ENCODE peak calls at places on chromosomes 4 and X, in six cellular contexts. G is colonic mucosa, X is thoracic aorta, H is lower lobe of right lung, M is OCI-LY7, Y is brain microvascular endothelial cell. W is an unnamed sample.

GRCh38 chr4:82629238-82630000 is 67.6 kb upstream of the TMEM150C start:
- DNase-seq in G (no peak), H (no peak), Y (no peak), X (no peak), M (no peak), W (no peak)

GRCh38 chr4:138007572-138007971 is 234.6 kb downstream of the SLC7A11 start:
- DNase-seq in X (no peak), M (no peak), Y (no peak), G (no peak), H (no peak), W (no peak)

GRCh38 chr4:153542835-153543234 is 76.7 kb downstream of the TMEM131L start:
- DNase-seq in X (no peak), Y (no peak), M (no peak), G (no peak), H (no peak), W (no peak)

GRCh38 chr4:113636438-113636818 is 125.1 kb downstream of the CAMK2D start:
- DNase-seq in X (no peak), Y (no peak), M (peak; percentile 84), H (no peak), G (no peak), W (peak; percentile 24)

GRCh38 chr4:159075531-159075932 is 27.3 kb upstream of the RAPGEF2 start:
- DNase-seq in H (no peak), Y (no peak), G (no peak), X (no peak), M (no peak), W (no peak)

GRCh38 chr4:24054910-24055309 is 165.1 kb upstream of the PPARGC1A start:
- DNase-seq in G (no peak), H (no peak), X (no peak), Y (no peak), M (no peak), W (no peak)

GRCh38 chr4:105140684-105141490 is 5.8 kb upstream of the TET2 start:
- DNase-seq in X (no peak), G (peak; percentile 62), M (peak; percentile 55), Y (no peak), H (no peak), W (no peak)

GRCh38 chr4:174935607-174936006 is 17.4 kb downstream of the ADAM29 start:
- DNase-seq in Y (no peak), G (no peak), H (no peak), M (no peak), X (no peak), W (no peak)

GRCh38 chr4:5276475-5277045 is 225.3 kb downstream of the STK32B start:
- DNase-seq in M (no peak), H (no peak), X (no peak), Y (no peak), G (no peak), W (no peak)

GRCh38 chr4:17232575-17233253 is 279.2 kb downstream of the QDPR start:
- DNase-seq in Y (peak; percentile 77), M (no peak), X (peak; percentile 5), H (no peak), G (no peak), W (no peak)

GRCh38 chr4:78059524-78059889 is 2.4 kb downstream of the FRAS1 start:
- DNase-seq in Y (peak; percentile 60), X (peak; percentile 2), G (peak; percentile 71), M (peak; percentile 50), H (peak; percentile 47), W (peak; percentile 31)

GRCh38 chrX:49876750-49877149 is 2.5 kb upstream of the USP27X start:
- DNase-seq in H (no peak), Y (peak; percentile 26), X (no peak), G (peak; percentile 38), M (peak; percentile 48), W (peak; percentile 35)

GRCh38 chr4:4984186-4984585 is 35.1 kb downstream of the CYTL1 start:
- DNase-seq in Y (no peak), G (no peak), H (no peak), X (no peak), M (no peak), W (no peak)

GRCh38 chr4:71229477-71230257 is 109.2 kb upstream of the SLC4A4 start:
- DNase-seq in X (no peak), H (no peak), M (peak; percentile 21), Y (peak; percentile 43), G (peak; percentile 41), W (peak; percentile 39)

GRCh38 chr4:141711211-141711610 is 74.8 kb downstream of the IL15 start:
- DNase-seq in X (no peak), H (no peak), Y (peak; percentile 45), G (no peak), M (no peak), W (no peak)

GRCh38 chrX:150329888-150330287 is 33.2 kb upstream of the MAMLD1 start:
- DNase-seq in H (no peak), G (no peak), Y (no peak), X (no peak), M (no peak), W (no peak)

GRCh38 chr4:140659935-140660710 is 91.4 kb upstream of the UCP1 start:
- DNase-seq in H (no peak), M (no peak), G (no peak), Y (no peak), X (no peak), W (no peak)

GRCh38 chr4:48937033-48937432 is 30.5 kb upstream of the OCIAD2 start:
- DNase-seq in G (no peak), X (no peak), M (no peak), H (no peak), Y (no peak), W (no peak)

GRCh38 chr4:146960634-146961033 is 15.0 kb upstream of the TTC29 start:
- DNase-seq in Y (no peak), M (no peak), X (no peak), H (no peak), G (no peak), W (no peak)

GRCh38 chrX:136750364-136750763 is 30.4 kb downstream of the ARHGEF6 start:
- DNase-seq in Y (no peak), H (no peak), M (no peak), G (no peak), X (no peak), W (no peak)

GRCh38 chr4:10192331-10192730 is 75.7 kb upstream of the WDR1 start:
- DNase-seq in H (no peak), Y (no peak), X (no peak), G (peak; percentile 14), M (no peak), W (no peak)
- TF ChIP-seq CTCF in H (no peak), Y (no peak), X (no peak), G (no peak), M (no peak), W (no peak)

GRCh38 chr4:176099314-176099713 is 33.7 kb downstream of the WDR17 start:
- DNase-seq in X (no peak), H (no peak), M (no peak), G (no peak), Y (no peak), W (no peak)
- TF ChIP-seq CTCF in X (no peak), H (no peak), M (no peak), G (no peak), Y (peak; percentile 25), W (no peak)

DNA sequence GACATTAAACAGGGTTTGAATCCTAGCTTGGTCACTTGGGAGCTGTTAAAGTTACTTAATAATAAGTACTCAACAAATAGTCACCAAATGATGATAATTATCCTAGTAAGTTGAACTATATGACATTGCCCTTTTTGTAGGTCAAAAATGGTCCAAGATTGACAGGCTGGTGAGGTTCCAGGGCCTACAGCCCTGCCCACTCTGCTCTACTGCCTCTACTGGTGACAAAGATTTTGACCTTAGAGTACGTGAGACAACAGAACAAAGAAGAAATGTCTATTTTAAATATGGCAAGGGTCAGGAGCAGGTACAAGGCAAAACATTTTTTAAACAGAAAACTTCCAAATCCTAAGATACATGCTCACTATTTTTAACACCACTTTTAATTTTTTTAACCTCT is 572 bp upstream of the SMPX start:
- DNase-seq in X (no peak), G (no peak), M (no peak), Y (no peak), H (no peak), W (no peak)
- TF ChIP-seq CTCF in X (no peak), G (no peak), M (no peak), Y (no peak), H (no peak), W (no peak)

GRCh38 chr4:11724731-11725130 is 296.0 kb upstream of the HS3ST1 start:
- DNase-seq in G (no peak), M (no peak), Y (no peak), X (no peak), H (no peak), W (no peak)

GRCh38 chr4:11719879-11720278 is 291.2 kb upstream of the HS3ST1 start:
- DNase-seq in Y (no peak), X (no peak), M (no peak), H (peak; percentile 49), G (no peak), W (no peak)

GRCh38 chr4:11722218-11722617 is 293.5 kb upstream of the HS3ST1 start:
- DNase-seq in X (no peak), Y (no peak), H (no peak), M (no peak), G (no peak), W (no peak)

GRCh38 chr4:11715753-11716521 is 287.2 kb upstream of the HS3ST1 start:
- DNase-seq in M (no peak), X (no peak), G (no peak), H (no peak), Y (no peak), W (no peak)

DNA sequence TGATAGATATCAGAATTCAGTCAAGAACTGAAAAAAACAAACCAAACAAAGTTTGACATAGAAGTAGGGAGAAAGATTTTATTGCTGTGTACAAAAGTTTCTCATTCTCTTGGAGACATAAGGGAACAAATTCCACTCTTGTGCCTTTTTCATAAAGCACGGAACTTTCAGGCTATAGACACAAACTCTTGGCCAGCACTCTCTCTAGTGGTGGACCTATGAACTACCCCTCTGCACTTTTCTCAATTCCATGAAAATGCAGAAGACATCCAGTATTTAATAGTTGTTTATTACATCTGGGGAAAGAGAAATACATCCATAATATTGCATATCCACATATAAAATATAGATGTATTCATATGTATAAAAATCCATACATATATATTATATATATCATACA is 291.6 kb upstream of the HS3ST1 start:
- DNase-seq in Y (peak; percentile 28), X (no peak), G (no peak), H (no peak), M (no peak), W (peak; percentile 20)
- TF ChIP-seq CTCF in Y (peak; percentile 80), X (peak; percentile 64), G (peak; percentile 83), H (peak; percentile 71), M (peak; percentile 44), W (peak; percentile 55)